ENCODE peak calls at places on chromosome 1, in nine cellular contexts. O is left ventricle myocardium inferior; P is heart left ventricle; W is effector memory CD8-positive, alpha-beta T cell; L is C1 segment of cervical spinal cord; E is Calu3; I is HEK293T; T is left ventricle myocardium superior; F is stimulated activated CD8-positive, alpha-beta memory T cell treated with anti-CD3 and anti-CD28 coated beads, Interleukin-2, amount 100 ng/mL, for 1 hour. C is an unnamed sample.

GRCh38 chr1:204989266-204990058 is 53.5 kb upstream of the CNTN2 start:
- DNase-seq in O (peak), P (peak), W (peak), L (peak), E (peak), I (peak), T (peak), F (no peak), C (peak)

GRCh38 chr1:6260961-6261614 is at the start of gene GPR153:
- DNase-seq in O (peak), P (peak), W (no peak), L (no peak), E (peak), I (peak), T (peak), F (peak), C (no peak)

GRCh38 chr1:29469457-29469856 is 233.1 kb downstream of the PTPRU start:
- DNase-seq in O (peak), P (no peak), W (no peak), L (peak), E (no peak), I (no peak), T (peak), F (no peak), C (no peak)

GRCh38 chr1:234978397-234979291 is 150.0 kb downstream of the TOMM20 start:
- DNase-seq in O (peak), P (peak), W (peak), L (peak), E (no peak), I (no peak), T (peak), F (no peak), C (no peak)

GRCh38 chr1:226690460-226690982 is 48.6 kb downstream of the ITPKB start:
- DNase-seq in O (no peak), P (no peak), W (no peak), L (no peak), E (no peak), I (no peak), T (no peak), F (no peak), C (no peak)

GRCh38 chr1:43251024-43251423 is 18.8 kb upstream of the TMEM125 start:
- DNase-seq in O (no peak), P (no peak), W (no peak), L (no peak), E (no peak), I (no peak), T (no peak), F (no peak), C (no peak)

GRCh38 chr1:38114633-38115032 is 68.0 kb upstream of the POU3F1 start:
- DNase-seq in O (no peak), P (no peak), W (no peak), L (no peak), E (no peak), I (no peak), T (no peak), F (no peak), C (no peak)

GRCh38 chr1:32989160-32989894 is 24.7 kb upstream of the RNF19B start:
- DNase-seq in O (peak), P (peak), W (no peak), L (no peak), E (peak), I (no peak), T (peak), F (no peak), C (peak)

GRCh38 chr1:192445849-192446489 is 129.2 kb downstream of the RGS21 start:
- DNase-seq in O (no peak), P (peak), W (peak), L (no peak), E (peak), I (no peak), T (peak), F (peak), C (no peak)

C was measured in Right ventricle myocardium inferior.